ENCODE peak calls at places on chromosome 7, in six cellular contexts. One of them, this sample, is unnamed.

GRCh38 chr7:106420741-106421140 is 136.0 kb upstream of the NAMPT start:
- DNase-seq in Karpas-422: no peak
- DNase-seq in right lobe of liver: no peak
- DNase-seq in cardiac fibroblast: no peak
- DNase-seq in KG1: no peak
- DNase-seq in cardiac muscle cell: no peak
- DNase-seq in this sample: no peak

GRCh38 chr7:7956531-7957221 is 11.9 kb upstream of the GLCCI1 start:
- DNase-seq in cardiac fibroblast: peak
- DNase-seq in KG1: no peak
- DNase-seq in Karpas-422: no peak
- DNase-seq in right lobe of liver: no peak
- DNase-seq in cardiac muscle cell: no peak
- DNase-seq in this sample: peak

GRCh38 chr7:71349583-71350481 is 217.9 kb downstream of the GALNT17 start:
- DNase-seq in cardiac muscle cell: no peak
- DNase-seq in cardiac fibroblast: no peak
- DNase-seq in KG1: no peak
- DNase-seq in Karpas-422: no peak
- DNase-seq in right lobe of liver: no peak
- DNase-seq in this sample: no peak

GRCh38 chr7:66837007-66837406 is 84.0 kb upstream of the TMEM248 start:
- DNase-seq in cardiac fibroblast: peak
- DNase-seq in cardiac muscle cell: no peak
- DNase-seq in Karpas-422: peak
- DNase-seq in right lobe of liver: no peak
- DNase-seq in KG1: peak
- DNase-seq in this sample: peak

GRCh38 chr7:1597791-1598190 is 28.0 kb upstream of the PSMG3 start:
- DNase-seq in cardiac muscle cell: no peak
- DNase-seq in cardiac fibroblast: no peak
- DNase-seq in Karpas-422: no peak
- DNase-seq in KG1: no peak
- DNase-seq in right lobe of liver: no peak
- DNase-seq in this sample: no peak

GRCh38 chr7:151168022-151168786 is 710 bp upstream of the GBX1 start:
- DNase-seq in cardiac muscle cell: peak
- DNase-seq in Karpas-422: no peak
- DNase-seq in KG1: no peak
- DNase-seq in right lobe of liver: peak
- DNase-seq in cardiac fibroblast: peak
- DNase-seq in this sample: no peak

GRCh38 chr7:141575164-141575563 is 24.0 kb downstream of the AGK start:
- DNase-seq in cardiac fibroblast: no peak
- DNase-seq in KG1: no peak
- DNase-seq in cardiac muscle cell: no peak
- DNase-seq in Karpas-422: no peak
- DNase-seq in right lobe of liver: no peak
- DNase-seq in this sample: no peak

GRCh38 chr7:149496642-149497391 is 792 bp downstream of the ZNF746 start:
- DNase-seq in KG1: no peak
- DNase-seq in right lobe of liver: peak
- DNase-seq in Karpas-422: peak
- DNase-seq in cardiac muscle cell: peak
- DNase-seq in cardiac fibroblast: peak
- DNase-seq in this sample: peak

GRCh38 chr7:112007185-112007584 is 199.0 kb downstream of the DOCK4 start:
- DNase-seq in cardiac muscle cell: no peak
- DNase-seq in Karpas-422: no peak
- DNase-seq in KG1: no peak
- DNase-seq in right lobe of liver: no peak
- DNase-seq in cardiac fibroblast: no peak
- DNase-seq in this sample: no peak

GRCh38 chr7:121582258-121582657 is 186.2 kb upstream of the FAM3C start:
- DNase-seq in Karpas-422: no peak
- DNase-seq in KG1: no peak
- DNase-seq in cardiac muscle cell: no peak
- DNase-seq in cardiac fibroblast: no peak
- DNase-seq in right lobe of liver: no peak
- DNase-seq in this sample: no peak

GRCh38 chr7:17444673-17445072 is 146.2 kb downstream of the AHR start:
- DNase-seq in cardiac fibroblast: peak
- DNase-seq in Karpas-422: no peak
- DNase-seq in right lobe of liver: no peak
- DNase-seq in cardiac muscle cell: no peak
- DNase-seq in KG1: no peak
- DNase-seq in this sample: peak

GRCh38 chr7:84100866-84101265 is 93.7 kb downstream of the SEMA3A start:
- DNase-seq in Karpas-422: no peak
- DNase-seq in KG1: no peak
- DNase-seq in cardiac muscle cell: no peak
- DNase-seq in cardiac fibroblast: peak
- DNase-seq in right lobe of liver: no peak
- DNase-seq in this sample: peak

GRCh38 chr7:999921-1000593 is 17.1 kb downstream of the CYP2W1 start:
- DNase-seq in Karpas-422: peak
- DNase-seq in cardiac fibroblast: no peak
- DNase-seq in KG1: no peak
- DNase-seq in cardiac muscle cell: no peak
- DNase-seq in right lobe of liver: no peak
- DNase-seq in this sample: no peak

GRCh38 chr7:70765651-70766050 is 366.3 kb upstream of the GALNT17 start:
- DNase-seq in KG1: no peak
- DNase-seq in cardiac fibroblast: no peak
- DNase-seq in cardiac muscle cell: no peak
- DNase-seq in Karpas-422: no peak
- DNase-seq in right lobe of liver: peak
- DNase-seq in this sample: no peak

GRCh38 chr7:16698200-16698910 is 52.4 kb downstream of the BZW2 start:
- DNase-seq in KG1: no peak
- DNase-seq in right lobe of liver: no peak
- DNase-seq in cardiac muscle cell: no peak
- DNase-seq in Karpas-422: no peak
- DNase-seq in cardiac fibroblast: no peak
- DNase-seq in this sample: no peak

GRCh38 chr7:20229652-20230500 is 12.7 kb upstream of the MACC1 start:
- DNase-seq in KG1: no peak
- DNase-seq in Karpas-422: no peak
- DNase-seq in cardiac fibroblast: peak
- DNase-seq in cardiac muscle cell: no peak
- DNase-seq in right lobe of liver: no peak
- DNase-seq in this sample: peak

GRCh38 chr7:28433039-28433438 is 20.7 kb downstream of the CREB5 start:
- DNase-seq in cardiac fibroblast: no peak
- DNase-seq in right lobe of liver: no peak
- DNase-seq in cardiac muscle cell: no peak
- DNase-seq in Karpas-422: no peak
- DNase-seq in KG1: no peak
- DNase-seq in this sample: no peak

GRCh38 chr7:36670585-36671431 is 53.5 kb downstream of the AOAH start:
- DNase-seq in cardiac fibroblast: peak
- DNase-seq in cardiac muscle cell: peak
- DNase-seq in Karpas-422: peak
- DNase-seq in KG1: peak
- DNase-seq in right lobe of liver: peak
- DNase-seq in this sample: peak

GRCh38 chr7:6273917-6274630 is 1.6 kb upstream of the CYTH3 start:
- DNase-seq in cardiac muscle cell: no peak
- DNase-seq in right lobe of liver: no peak
- DNase-seq in cardiac fibroblast: no peak
- DNase-seq in KG1: no peak
- DNase-seq in Karpas-422: no peak
- DNase-seq in this sample: no peak

GRCh38 chr7:137169282-137169698 is 174.2 kb downstream of the PTN start:
- DNase-seq in KG1: no peak
- DNase-seq in right lobe of liver: peak
- DNase-seq in cardiac muscle cell: peak
- DNase-seq in cardiac fibroblast: peak
- DNase-seq in Karpas-422: peak
- DNase-seq in this sample: peak

GRCh38 chr7:100022621-100023020 is 7.2 kb downstream of the ZKSCAN1 start:
- DNase-seq in cardiac fibroblast: no peak
- DNase-seq in right lobe of liver: peak
- DNase-seq in cardiac muscle cell: no peak
- DNase-seq in Karpas-422: no peak
- DNase-seq in KG1: no peak
- DNase-seq in this sample: no peak

GRCh38 chr7:23895666-23896096 is 185.7 kb downstream of the STK31 start:
- DNase-seq in right lobe of liver: no peak
- DNase-seq in cardiac muscle cell: no peak
- DNase-seq in Karpas-422: no peak
- DNase-seq in KG1: no peak
- DNase-seq in cardiac fibroblast: peak
- DNase-seq in this sample: no peak

GRCh38 chr7:101816499-101817030 is 861 bp upstream of the CUX1 start:
- DNase-seq in cardiac fibroblast: peak
- DNase-seq in Karpas-422: peak
- DNase-seq in cardiac muscle cell: peak
- DNase-seq in KG1: no peak
- DNase-seq in right lobe of liver: peak
- DNase-seq in this sample: no peak

GRCh38 chr7:157442456-157442855 is 105.7 kb downstream of the DNAJB6 start:
- DNase-seq in KG1: no peak
- DNase-seq in cardiac muscle cell: no peak
- DNase-seq in cardiac fibroblast: no peak
- DNase-seq in Karpas-422: no peak
- DNase-seq in right lobe of liver: no peak
- DNase-seq in this sample: no peak

GRCh38 chr7:150988230-150989226 is 2.3 kb upstream of the NOS3 start:
- DNase-seq in cardiac muscle cell: peak
- DNase-seq in cardiac fibroblast: peak
- DNase-seq in KG1: no peak
- DNase-seq in Karpas-422: peak
- DNase-seq in right lobe of liver: peak
- DNase-seq in this sample: no peak

GRCh38 chr7:36021917-36022550 is 131.0 kb upstream of the EEPD1 start:
- DNase-seq in Karpas-422: no peak
- DNase-seq in right lobe of liver: no peak
- DNase-seq in KG1: no peak
- DNase-seq in cardiac fibroblast: no peak
- DNase-seq in cardiac muscle cell: no peak
- DNase-seq in this sample: no peak

GRCh38 chr7:149720372-149721083 is 52.9 kb downstream of the ZNF467 start:
- DNase-seq in right lobe of liver: peak
- DNase-seq in Karpas-422: no peak
- DNase-seq in cardiac muscle cell: no peak
- DNase-seq in cardiac fibroblast: peak
- DNase-seq in KG1: no peak
- DNase-seq in this sample: no peak

GRCh38 chr7:96784597-96784996 is 75.0 kb upstream of the SEM1 start:
- DNase-seq in Karpas-422: no peak
- DNase-seq in right lobe of liver: no peak
- DNase-seq in cardiac muscle cell: no peak
- DNase-seq in KG1: no peak
- DNase-seq in cardiac fibroblast: no peak
- DNase-seq in this sample: no peak

GRCh38 chr7:80453699-80454340 is 58.0 kb downstream of the GNAT3 start:
- DNase-seq in cardiac fibroblast: peak
- DNase-seq in Karpas-422: peak
- DNase-seq in right lobe of liver: no peak
- DNase-seq in cardiac muscle cell: peak
- DNase-seq in KG1: peak
- DNase-seq in this sample: peak

GRCh38 chr7:142348100-142348499 is 90.2 kb upstream of the PRSS58 start:
- DNase-seq in cardiac fibroblast: no peak
- DNase-seq in Karpas-422: no peak
- DNase-seq in KG1: no peak
- DNase-seq in cardiac muscle cell: no peak
- DNase-seq in right lobe of liver: no peak
- DNase-seq in this sample: no peak

GRCh38 chr7:114819629-114820362 is 102.1 kb upstream of the MDFIC start:
- DNase-seq in cardiac muscle cell: no peak
- DNase-seq in cardiac fibroblast: peak
- DNase-seq in KG1: no peak
- DNase-seq in right lobe of liver: no peak
- DNase-seq in Karpas-422: no peak
- DNase-seq in this sample: peak

GRCh38 chr7:152925412-152926147 is 166.0 kb downstream of the ACTR3B start:
- DNase-seq in KG1: no peak
- DNase-seq in cardiac fibroblast: no peak
- DNase-seq in Karpas-422: no peak
- DNase-seq in cardiac muscle cell: peak
- DNase-seq in right lobe of liver: no peak
- DNase-seq in this sample: no peak

GRCh38 chr7:103343758-103344452 is 662 bp downstream of the DNAJC2 start:
- DNase-seq in cardiac muscle cell: peak
- DNase-seq in Karpas-422: peak
- DNase-seq in right lobe of liver: no peak
- DNase-seq in cardiac fibroblast: peak
- DNase-seq in KG1: no peak
- DNase-seq in this sample: peak